ENCODE peak calls at places on chromosomes 11 and 22, in nine cellular contexts. M is activated T-cell treated with anti-CD3 and anti-CD28 coated beads for 1 hour; Q is pons; B is CD8-positive, alpha-beta memory T cell; D is AG09319; V is mammary epithelial cell; I is T-helper 9 cell; C is H9; H is NCI-H1105. X is an unnamed sample.

GRCh38 chr22:49097966-49098365 is 729.7 kb downstream of the BRD1 start:
- DNase-seq in V (no peak), M (no peak), I (no peak), H (no peak), B (no peak), Q (peak; percentile 26), C (no peak), D (no peak), X (no peak)

GRCh38 chr11:113375402-113375801 is 12.2 kb upstream of the ANKK1 start:
- DNase-seq in V (no peak), I (no peak), B (no peak), D (no peak), M (no peak), Q (no peak), C (no peak), H (no peak), X (no peak)

GRCh38 chr11:112605093-112605666 is 344.5 kb upstream of the PLET1 start:
- DNase-seq in Q (peak; percentile 87), C (no peak), M (no peak), H (no peak), I (no peak), D (no peak), B (no peak), V (peak; percentile 91), X (no peak)

GRCh38 chr11:67576742-67577475 is 6.7 kb upstream of the GSTP1 start:
- DNase-seq in B (no peak), I (no peak), C (peak; percentile 55), M (no peak), Q (no peak), D (no peak), H (no peak), V (no peak), X (no peak)

GRCh38 chr11:3109434-3109833 is 52.2 kb upstream of the CARS1 start:
- DNase-seq in V (no peak), D (no peak), C (peak; percentile 23), M (no peak), B (no peak), Q (no peak), H (no peak), I (no peak), X (no peak)

GRCh38 chr11:16669799-16670415 is 68.5 kb upstream of the C11orf58 start:
- DNase-seq in V (peak; percentile 84), M (no peak), H (no peak), Q (no peak), B (no peak), D (no peak), C (peak; percentile 77), I (no peak), X (peak; percentile 5)

GRCh38 chr11:67271548-67272284 is 5.4 kb downstream of the GRK2 start:
- DNase-seq in I (peak; percentile 45), M (no peak), D (no peak), Q (no peak), V (no peak), C (no peak), H (no peak), B (peak; percentile 72), X (peak; percentile 37)

GRCh38 chr11:118699508-118700220 is 20.2 kb upstream of the TREH start:
- DNase-seq in M (peak; percentile 39), Q (no peak), H (no peak), I (peak; percentile 55), V (no peak), C (no peak), D (no peak), B (peak; percentile 91), X (no peak)

GRCh38 chr22:20906387-20906767 is 10.8 kb upstream of the CRKL start:
- DNase-seq in M (no peak), H (no peak), B (no peak), Q (no peak), V (no peak), I (no peak), C (no peak), D (no peak), X (no peak)

GRCh38 chr11:8311366-8311765 is 47.7 kb upstream of the LMO1 start:
- DNase-seq in B (no peak), I (no peak), D (no peak), C (no peak), H (no peak), M (no peak), Q (no peak), V (no peak), X (no peak)

GRCh38 chr11:88345408-88345807 is 7.9 kb upstream of the CTSC start:
- DNase-seq in B (no peak), D (no peak), H (no peak), Q (no peak), I (no peak), V (peak; percentile 84), C (no peak), M (no peak), X (peak; percentile 71)

GRCh38 chr11:1760351-1761109 is 3.2 kb downstream of the CTSD start:
- DNase-seq in V (no peak), M (no peak), C (no peak), Q (peak; percentile 93), D (no peak), I (no peak), H (no peak), B (no peak), X (peak; percentile 96)

GRCh38 chr22:23094695-23095466 is 24.6 kb downstream of the GNAZ start:
- DNase-seq in D (no peak), Q (peak; percentile 14), I (no peak), C (no peak), B (no peak), H (no peak), V (no peak), M (no peak), X (no peak)

GRCh38 chr11:8777907-8778767 is 95.5 kb downstream of the RPL27A start:
- DNase-seq in C (no peak), H (no peak), D (peak; percentile 67), M (no peak), I (no peak), B (no peak), V (no peak), Q (no peak), X (peak; percentile 90)

GRCh38 chr11:74819400-74819799 is 70.8 kb downstream of the RNF169 start:
- DNase-seq in H (no peak), I (no peak), D (no peak), V (no peak), C (no peak), Q (no peak), B (no peak), M (no peak), X (no peak)

GRCh38 chr11:84249344-84250135 is 963.4 kb upstream of the CCDC90B start:
- DNase-seq in H (no peak), D (no peak), Q (no peak), C (no peak), V (no peak), M (no peak), I (no peak), B (no peak), X (peak; percentile 5)

GRCh38 chr11:2587132-2587930 is 112.5 kb downstream of the KCNQ1OT1 start:
- DNase-seq in M (no peak), Q (no peak), C (no peak), D (no peak), V (no peak), I (no peak), H (no peak), B (no peak), X (no peak)

GRCh38 chr11:83272627-83273026 is 13.5 kb downstream of the CCDC90B start:
- DNase-seq in H (no peak), M (no peak), C (no peak), B (no peak), D (no peak), V (peak; percentile 46), Q (no peak), I (no peak), X (peak; percentile 65)

GRCh38 chr22:23192133-23192532 is 11.8 kb downstream of the BCR start:
- DNase-seq in I (no peak), Q (no peak), B (no peak), M (no peak), C (no peak), H (peak; percentile 77), V (no peak), D (no peak), X (no peak)